ENCODE peak calls at places on chromosomes 4 and X, in four cellular contexts. One of them, this sample, is unnamed.

GRCh38 chrX:48937065-48937907 is 18.5 kb upstream of the PIM2 start:
- DNase-seq in NCI-H524 treated with DMSO at 0.1 percent for 48 hours: no peak
- DNase-seq in activated CD4-positive, CD25-positive, alpha-beta regulatory T cell treated with anti-CD3 and anti-CD28 coated beads, Interleukin-2, amount 50 U/mL, for 16 hours: peak
- DNase-seq in kidney: peak
- DNase-seq in this sample: no peak

GRCh38 chr4:108058685-108059440 is 69.2 kb downstream of the HADH start:
- DNase-seq in NCI-H524 treated with DMSO at 0.1 percent for 48 hours: no peak
- DNase-seq in kidney: no peak
- DNase-seq in activated CD4-positive, CD25-positive, alpha-beta regulatory T cell treated with anti-CD3 and anti-CD28 coated beads, Interleukin-2, amount 50 U/mL, for 16 hours: no peak
- DNase-seq in this sample: peak

GRCh38 chr4:37383579-37384229 is 139.2 kb downstream of the NWD2 start:
- DNase-seq in kidney: no peak
- DNase-seq in NCI-H524 treated with DMSO at 0.1 percent for 48 hours: no peak
- DNase-seq in activated CD4-positive, CD25-positive, alpha-beta regulatory T cell treated with anti-CD3 and anti-CD28 coated beads, Interleukin-2, amount 50 U/mL, for 16 hours: no peak
- DNase-seq in this sample: no peak

GRCh38 chr4:75499900-75500299 is 14.3 kb downstream of the RCHY1 start:
- DNase-seq in kidney: no peak
- DNase-seq in activated CD4-positive, CD25-positive, alpha-beta regulatory T cell treated with anti-CD3 and anti-CD28 coated beads, Interleukin-2, amount 50 U/mL, for 16 hours: no peak
- DNase-seq in NCI-H524 treated with DMSO at 0.1 percent for 48 hours: no peak
- DNase-seq in this sample: no peak

GRCh38 chr4:37666625-37667071 is 19.5 kb downstream of the RELL1 start:
- DNase-seq in NCI-H524 treated with DMSO at 0.1 percent for 48 hours: no peak
- DNase-seq in activated CD4-positive, CD25-positive, alpha-beta regulatory T cell treated with anti-CD3 and anti-CD28 coated beads, Interleukin-2, amount 50 U/mL, for 16 hours: no peak
- DNase-seq in kidney: peak
- DNase-seq in this sample: no peak

GRCh38 chr4:182194115-182194834 is 48.9 kb upstream of the TENM3 start:
- DNase-seq in kidney: no peak
- DNase-seq in activated CD4-positive, CD25-positive, alpha-beta regulatory T cell treated with anti-CD3 and anti-CD28 coated beads, Interleukin-2, amount 50 U/mL, for 16 hours: no peak
- DNase-seq in NCI-H524 treated with DMSO at 0.1 percent for 48 hours: no peak
- DNase-seq in this sample: no peak

GRCh38 chr4:155629183-155629825 is 37.3 kb upstream of the GUCY1A1 start:
- DNase-seq in kidney: no peak
- DNase-seq in activated CD4-positive, CD25-positive, alpha-beta regulatory T cell treated with anti-CD3 and anti-CD28 coated beads, Interleukin-2, amount 50 U/mL, for 16 hours: no peak
- DNase-seq in NCI-H524 treated with DMSO at 0.1 percent for 48 hours: no peak
- DNase-seq in this sample: no peak

GRCh38 chrX:120672389-120672788 is 42.5 kb upstream of the C1GALT1C1 start:
- DNase-seq in activated CD4-positive, CD25-positive, alpha-beta regulatory T cell treated with anti-CD3 and anti-CD28 coated beads, Interleukin-2, amount 50 U/mL, for 16 hours: no peak
- DNase-seq in kidney: peak
- DNase-seq in NCI-H524 treated with DMSO at 0.1 percent for 48 hours: no peak
- DNase-seq in this sample: no peak

GRCh38 chr4:87093443-87094123 is 126.8 kb downstream of the KLHL8 start:
- DNase-seq in kidney: no peak
- DNase-seq in activated CD4-positive, CD25-positive, alpha-beta regulatory T cell treated with anti-CD3 and anti-CD28 coated beads, Interleukin-2, amount 50 U/mL, for 16 hours: peak
- DNase-seq in NCI-H524 treated with DMSO at 0.1 percent for 48 hours: no peak
- DNase-seq in this sample: peak

GRCh38 chrX:97587171-97587570 is 703.5 kb downstream of the RPA4 start:
- DNase-seq in activated CD4-positive, CD25-positive, alpha-beta regulatory T cell treated with anti-CD3 and anti-CD28 coated beads, Interleukin-2, amount 50 U/mL, for 16 hours: no peak
- DNase-seq in kidney: no peak
- DNase-seq in NCI-H524 treated with DMSO at 0.1 percent for 48 hours: no peak
- DNase-seq in this sample: no peak

GRCh38 chrX:129015381-129015780 is 507.9 kb downstream of the SMARCA1 start:
- DNase-seq in kidney: no peak
- DNase-seq in activated CD4-positive, CD25-positive, alpha-beta regulatory T cell treated with anti-CD3 and anti-CD28 coated beads, Interleukin-2, amount 50 U/mL, for 16 hours: no peak
- DNase-seq in NCI-H524 treated with DMSO at 0.1 percent for 48 hours: no peak
- DNase-seq in this sample: no peak

GRCh38 chrX:117977521-117977920 is 139.1 kb downstream of the KLHL13 start:
- DNase-seq in NCI-H524 treated with DMSO at 0.1 percent for 48 hours: no peak
- DNase-seq in activated CD4-positive, CD25-positive, alpha-beta regulatory T cell treated with anti-CD3 and anti-CD28 coated beads, Interleukin-2, amount 50 U/mL, for 16 hours: no peak
- DNase-seq in kidney: no peak
- DNase-seq in this sample: no peak

GRCh38 chrX:78329486-78329885 is 2.1 kb upstream of the CYSLTR1 start:
- DNase-seq in NCI-H524 treated with DMSO at 0.1 percent for 48 hours: no peak
- DNase-seq in kidney: no peak
- DNase-seq in activated CD4-positive, CD25-positive, alpha-beta regulatory T cell treated with anti-CD3 and anti-CD28 coated beads, Interleukin-2, amount 50 U/mL, for 16 hours: no peak
- DNase-seq in this sample: no peak

GRCh38 chr4:106486533-106486932 is 118.0 kb upstream of the GIMD1 start:
- DNase-seq in kidney: no peak
- DNase-seq in NCI-H524 treated with DMSO at 0.1 percent for 48 hours: no peak
- DNase-seq in activated CD4-positive, CD25-positive, alpha-beta regulatory T cell treated with anti-CD3 and anti-CD28 coated beads, Interleukin-2, amount 50 U/mL, for 16 hours: no peak
- DNase-seq in this sample: no peak

GRCh38 chr4:124884316-124884715 is 171.8 kb upstream of the ANKRD50 start:
- DNase-seq in NCI-H524 treated with DMSO at 0.1 percent for 48 hours: no peak
- DNase-seq in activated CD4-positive, CD25-positive, alpha-beta regulatory T cell treated with anti-CD3 and anti-CD28 coated beads, Interleukin-2, amount 50 U/mL, for 16 hours: no peak
- DNase-seq in kidney: no peak
- DNase-seq in this sample: no peak

GRCh38 chr4:29058519-29058918 is 1661.7 kb upstream of the PCDH7 start:
- DNase-seq in activated CD4-positive, CD25-positive, alpha-beta regulatory T cell treated with anti-CD3 and anti-CD28 coated beads, Interleukin-2, amount 50 U/mL, for 16 hours: no peak
- DNase-seq in NCI-H524 treated with DMSO at 0.1 percent for 48 hours: no peak
- DNase-seq in kidney: no peak
- DNase-seq in this sample: no peak

GRCh38 chr4:118865091-118865708 is 23.5 kb upstream of the SYNPO2 start:
- DNase-seq in NCI-H524 treated with DMSO at 0.1 percent for 48 hours: peak
- DNase-seq in activated CD4-positive, CD25-positive, alpha-beta regulatory T cell treated with anti-CD3 and anti-CD28 coated beads, Interleukin-2, amount 50 U/mL, for 16 hours: no peak
- DNase-seq in kidney: no peak
- DNase-seq in this sample: peak

GRCh38 chr4:87240341-87240740 is 19.9 kb upstream of the KLHL8 start:
- DNase-seq in NCI-H524 treated with DMSO at 0.1 percent for 48 hours: no peak
- DNase-seq in activated CD4-positive, CD25-positive, alpha-beta regulatory T cell treated with anti-CD3 and anti-CD28 coated beads, Interleukin-2, amount 50 U/mL, for 16 hours: no peak
- DNase-seq in kidney: no peak
- DNase-seq in this sample: no peak

GRCh38 chr4:41142946-41143720 is 71.2 kb downstream of the APBB2 start:
- DNase-seq in kidney: no peak
- DNase-seq in activated CD4-positive, CD25-positive, alpha-beta regulatory T cell treated with anti-CD3 and anti-CD28 coated beads, Interleukin-2, amount 50 U/mL, for 16 hours: no peak
- DNase-seq in NCI-H524 treated with DMSO at 0.1 percent for 48 hours: no peak
- DNase-seq in this sample: no peak

GRCh38 chrX:9558615-9559014 is 93.8 kb downstream of the TBL1X start:
- DNase-seq in activated CD4-positive, CD25-positive, alpha-beta regulatory T cell treated with anti-CD3 and anti-CD28 coated beads, Interleukin-2, amount 50 U/mL, for 16 hours: no peak
- DNase-seq in kidney: no peak
- DNase-seq in NCI-H524 treated with DMSO at 0.1 percent for 48 hours: no peak
- DNase-seq in this sample: no peak

GRCh38 chr4:161653697-161654096 is 510.1 kb downstream of the FSTL5 start:
- DNase-seq in activated CD4-positive, CD25-positive, alpha-beta regulatory T cell treated with anti-CD3 and anti-CD28 coated beads, Interleukin-2, amount 50 U/mL, for 16 hours: no peak
- DNase-seq in kidney: no peak
- DNase-seq in NCI-H524 treated with DMSO at 0.1 percent for 48 hours: no peak
- DNase-seq in this sample: no peak

GRCh38 chr4:1206299-1207156 is 34.1 kb upstream of the SPON2 start:
- DNase-seq in NCI-H524 treated with DMSO at 0.1 percent for 48 hours: no peak
- DNase-seq in activated CD4-positive, CD25-positive, alpha-beta regulatory T cell treated with anti-CD3 and anti-CD28 coated beads, Interleukin-2, amount 50 U/mL, for 16 hours: no peak
- DNase-seq in kidney: no peak
- DNase-seq in this sample: no peak

GRCh38 chr4:117096886-117097285 is 11.5 kb upstream of the TRAM1L1 start:
- DNase-seq in NCI-H524 treated with DMSO at 0.1 percent for 48 hours: no peak
- DNase-seq in kidney: no peak
- DNase-seq in activated CD4-positive, CD25-positive, alpha-beta regulatory T cell treated with anti-CD3 and anti-CD28 coated beads, Interleukin-2, amount 50 U/mL, for 16 hours: no peak
- DNase-seq in this sample: no peak

GRCh38 chr4:157290622-157291021 is 70.1 kb downstream of the GRIA2 start:
- DNase-seq in activated CD4-positive, CD25-positive, alpha-beta regulatory T cell treated with anti-CD3 and anti-CD28 coated beads, Interleukin-2, amount 50 U/mL, for 16 hours: no peak
- DNase-seq in kidney: no peak
- DNase-seq in NCI-H524 treated with DMSO at 0.1 percent for 48 hours: no peak
- DNase-seq in this sample: no peak

GRCh38 chr4:962231-963208 is 10.8 kb downstream of the DGKQ start:
- DNase-seq in NCI-H524 treated with DMSO at 0.1 percent for 48 hours: no peak
- DNase-seq in kidney: peak
- DNase-seq in activated CD4-positive, CD25-positive, alpha-beta regulatory T cell treated with anti-CD3 and anti-CD28 coated beads, Interleukin-2, amount 50 U/mL, for 16 hours: no peak
- DNase-seq in this sample: no peak

GRCh38 chr4:139770361-139770760 is 104.7 kb downstream of the MGST2 start:
- DNase-seq in NCI-H524 treated with DMSO at 0.1 percent for 48 hours: no peak
- DNase-seq in kidney: no peak
- DNase-seq in activated CD4-positive, CD25-positive, alpha-beta regulatory T cell treated with anti-CD3 and anti-CD28 coated beads, Interleukin-2, amount 50 U/mL, for 16 hours: no peak
- DNase-seq in this sample: no peak

GRCh38 chr4:183906736-183907651 is 1.9 kb downstream of the STOX2 start:
- DNase-seq in NCI-H524 treated with DMSO at 0.1 percent for 48 hours: peak
- DNase-seq in activated CD4-positive, CD25-positive, alpha-beta regulatory T cell treated with anti-CD3 and anti-CD28 coated beads, Interleukin-2, amount 50 U/mL, for 16 hours: no peak
- DNase-seq in kidney: peak
- DNase-seq in this sample: no peak

GRCh38 chr4:184746532-184746870 is 12.6 kb upstream of the CENPU start:
- DNase-seq in NCI-H524 treated with DMSO at 0.1 percent for 48 hours: no peak
- DNase-seq in activated CD4-positive, CD25-positive, alpha-beta regulatory T cell treated with anti-CD3 and anti-CD28 coated beads, Interleukin-2, amount 50 U/mL, for 16 hours: no peak
- DNase-seq in kidney: no peak
- DNase-seq in this sample: no peak

GRCh38 chr4:122458625-122459024 is 2.1 kb upstream of the IL2 start:
- DNase-seq in activated CD4-positive, CD25-positive, alpha-beta regulatory T cell treated with anti-CD3 and anti-CD28 coated beads, Interleukin-2, amount 50 U/mL, for 16 hours: no peak
- DNase-seq in kidney: no peak
- DNase-seq in NCI-H524 treated with DMSO at 0.1 percent for 48 hours: no peak
- DNase-seq in this sample: no peak

GRCh38 chr4:80086296-80086695 is 13.3 kb upstream of the ANTXR2 start:
- DNase-seq in NCI-H524 treated with DMSO at 0.1 percent for 48 hours: no peak
- DNase-seq in kidney: no peak
- DNase-seq in activated CD4-positive, CD25-positive, alpha-beta regulatory T cell treated with anti-CD3 and anti-CD28 coated beads, Interleukin-2, amount 50 U/mL, for 16 hours: no peak
- DNase-seq in this sample: no peak

GRCh38 chrX:31166416-31166815 is 94.6 kb upstream of the FTHL17 start:
- DNase-seq in activated CD4-positive, CD25-positive, alpha-beta regulatory T cell treated with anti-CD3 and anti-CD28 coated beads, Interleukin-2, amount 50 U/mL, for 16 hours: no peak
- DNase-seq in kidney: no peak
- DNase-seq in NCI-H524 treated with DMSO at 0.1 percent for 48 hours: no peak
- DNase-seq in this sample: no peak

GRCh38 chr4:145565328-145565727 is 53.9 kb upstream of the MMAA start:
- DNase-seq in kidney: no peak
- DNase-seq in activated CD4-positive, CD25-positive, alpha-beta regulatory T cell treated with anti-CD3 and anti-CD28 coated beads, Interleukin-2, amount 50 U/mL, for 16 hours: no peak
- DNase-seq in NCI-H524 treated with DMSO at 0.1 percent for 48 hours: no peak
- DNase-seq in this sample: no peak

GRCh38 chrX:107421337-107421736 is 28.1 kb upstream of the FRMPD3 start:
- DNase-seq in activated CD4-positive, CD25-positive, alpha-beta regulatory T cell treated with anti-CD3 and anti-CD28 coated beads, Interleukin-2, amount 50 U/mL, for 16 hours: no peak
- DNase-seq in NCI-H524 treated with DMSO at 0.1 percent for 48 hours: no peak
- DNase-seq in kidney: no peak
- DNase-seq in this sample: no peak

GRCh38 chrX:1392376-1393130 is 640 bp upstream of the SLC25A6 start:
- DNase-seq in NCI-H524 treated with DMSO at 0.1 percent for 48 hours: no peak
- DNase-seq in kidney: peak
- DNase-seq in activated CD4-positive, CD25-positive, alpha-beta regulatory T cell treated with anti-CD3 and anti-CD28 coated beads, Interleukin-2, amount 50 U/mL, for 16 hours: no peak
- DNase-seq in this sample: no peak

GRCh38 chr4:38819569-38819968 is 15.0 kb upstream of the TLR1 start:
- DNase-seq in kidney: no peak
- DNase-seq in activated CD4-positive, CD25-positive, alpha-beta regulatory T cell treated with anti-CD3 and anti-CD28 coated beads, Interleukin-2, amount 50 U/mL, for 16 hours: no peak
- DNase-seq in NCI-H524 treated with DMSO at 0.1 percent for 48 hours: no peak
- DNase-seq in this sample: no peak

GRCh38 chrX:96140796-96141195 is 543.8 kb upstream of the DIAPH2 start:
- DNase-seq in activated CD4-positive, CD25-positive, alpha-beta regulatory T cell treated with anti-CD3 and anti-CD28 coated beads, Interleukin-2, amount 50 U/mL, for 16 hours: no peak
- DNase-seq in kidney: no peak
- DNase-seq in NCI-H524 treated with DMSO at 0.1 percent for 48 hours: no peak
- DNase-seq in this sample: no peak

This sample was measured in NCI-H1930.